ENCODE peak calls at places on chromosomes 3 and 15, in nine cellular contexts. R is left ventricle myocardium inferior, Z is colonic mucosa, K is upper lobe of right lung, X is tibial artery, F is endothelial cell of umbilical vein, I is mucosa of descending colon, P is cardiac muscle cell, Q is sigmoid colon. C is an unnamed sample.
A peak's percentile ranks its signal among the peaks of the same experiment; 100 is the strongest.

GRCh38 chr3:152658977-152659376 is 176.0 kb upstream of the P2RY1 start:
- DNase-seq in K (no peak), P (no peak), R (no peak), I (no peak), X (no peak), F (no peak), Z (no peak), Q (no peak), C (no peak)

GRCh38 chr3:139757448-139758030 is 79.8 kb upstream of the NMNAT3 start:
- DNase-seq in Q (no peak), F (no peak), Z (no peak), P (no peak), X (no peak), R (no peak), K (no peak), I (no peak), C (no peak)

GRCh38 chr3:157093096-157093495 is 66.9 kb downstream of the CCNL1 start:
- DNase-seq in F (no peak), X (no peak), K (no peak), R (no peak), Z (no peak), P (no peak), I (no peak), Q (no peak), C (no peak)

GRCh38 chr3:180610981-180611380 is 9.0 kb downstream of the TTC14 start:
- DNase-seq in Q (no peak), I (no peak), P (no peak), X (no peak), R (no peak), F (no peak), K (no peak), Z (no peak), C (no peak)

GRCh38 chr3:29950232-29950631 is 656.2 kb upstream of the TGFBR2 start:
- DNase-seq in R (no peak), X (no peak), I (no peak), Q (no peak), K (no peak), F (no peak), Z (no peak), P (no peak), C (no peak)

GRCh38 chr3:49005298-49005680 is 1.9 kb upstream of the WDR6 start:
- DNase-seq in R (no peak), P (no peak), Q (no peak), Z (no peak), F (no peak), X (no peak), I (no peak), K (no peak), C (no peak)

GRCh38 chr15:37585966-37586656 is 348.3 kb upstream of the TMCO5A start:
- DNase-seq in P (no peak), Z (no peak), Q (no peak), K (no peak), I (no peak), F (no peak), R (no peak), X (no peak), C (no peak)

GRCh38 chr3:65330072-65330471 is 642.3 kb upstream of the ADAMTS9 start:
- DNase-seq in K (no peak), F (no peak), R (no peak), Q (no peak), I (no peak), Z (no peak), X (no peak), P (no peak), C (no peak)

GRCh38 chr15:42450434-42450790 is 40.5 kb downstream of the ZNF106 start:
- DNase-seq in Q (no peak), K (no peak), P (no peak), Z (no peak), X (no peak), F (no peak), I (no peak), R (no peak), C (no peak)

GRCh38 chr15:42448281-42448680 is 42.7 kb downstream of the ZNF106 start:
- DNase-seq in Q (no peak), X (no peak), Z (no peak), P (no peak), I (no peak), K (no peak), R (no peak), F (no peak), C (no peak)

GRCh38 chr15:42449770-42450433 is 41.0 kb downstream of the ZNF106 start:
- DNase-seq in P (no peak), Z (no peak), K (no peak), R (no peak), I (no peak), F (no peak), X (no peak), Q (no peak), C (no peak)

GRCh38 chr15:42447599-42447998 is 43.3 kb downstream of the ZNF106 start:
- DNase-seq in K (no peak), Z (no peak), R (no peak), X (no peak), F (no peak), I (no peak), Q (no peak), P (no peak), C (no peak)

GRCh38 chr15:42444415-42445063 is 46.4 kb downstream of the ZNF106 start:
- DNase-seq in X (no peak), Q (no peak), P (no peak), Z (no peak), I (peak; percentile 5), K (no peak), F (no peak), R (no peak), C (peak; percentile 54)
- H3K36me3 ChIP-seq in X (peaks cover 79% of the 10 kb centered on the region), Q (no peaks in the 10 kb centered on the region), P (peaks cover 51% of the 10 kb centered on the region), Z (no peaks in the 10 kb centered on the region), I (no peaks in the 10 kb centered on the region), K (peaks cover 95% of the 10 kb centered on the region), F (peaks cover 18% of the 10 kb centered on the region), R (peaks cover 96% of the 10 kb centered on the region), C (peaks cover 4% of the 10 kb centered on the region)

GRCh38 chr3:183277260-183277659 is 24.2 kb downstream of the B3GNT5 start:
- DNase-seq in P (no peak), Z (no peak), X (no peak), R (no peak), F (no peak), Q (no peak), K (no peak), I (no peak), C (no peak)

GRCh38 chr3:183275418-183275817 is 22.4 kb downstream of the B3GNT5 start:
- DNase-seq in F (peak; percentile 82), I (no peak), Q (no peak), K (no peak), P (no peak), Z (no peak), X (no peak), R (no peak), C (no peak)

GRCh38 chr3:183272142-183272541 is 19.1 kb downstream of the B3GNT5 start:
- DNase-seq in R (no peak), Z (no peak), Q (no peak), I (no peak), K (no peak), F (no peak), X (no peak), P (no peak), C (no peak)

GRCh38 chr3:183272792-183273191 is 19.7 kb downstream of the B3GNT5 start:
- DNase-seq in I (no peak), P (no peak), Z (no peak), X (no peak), R (no peak), F (no peak), K (no peak), Q (no peak), C (no peak)

DNA sequence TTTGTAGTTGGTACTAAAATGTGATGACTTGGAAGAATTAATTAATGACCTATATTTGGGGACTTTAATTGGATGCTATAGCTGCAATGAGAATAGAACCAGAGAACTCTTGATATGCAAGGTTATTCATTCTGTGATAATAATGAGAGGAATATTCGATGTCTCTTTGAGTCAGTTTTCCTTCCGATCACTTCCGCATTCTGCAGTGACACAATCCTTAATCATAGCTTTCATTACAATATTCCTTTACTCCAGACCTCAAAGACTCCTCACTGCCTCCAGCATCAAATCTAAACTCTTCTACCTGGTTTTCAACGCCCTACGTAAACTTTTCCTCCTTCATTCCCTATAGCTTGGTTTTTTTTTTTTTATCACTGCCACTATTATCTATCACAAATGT is 21.6 kb downstream of the B3GNT5 start:
- DNase-seq in Q (no peak), P (no peak), I (no peak), Z (no peak), F (peak; percentile 66), R (no peak), K (no peak), X (no peak), C (no peak)
- H3K36me3 ChIP-seq in Q (no peaks in the 10 kb centered on the region), P (no peaks in the 10 kb centered on the region), I (no peaks in the 10 kb centered on the region), Z (no peaks in the 10 kb centered on the region), F (peaks cover 9% of the 10 kb centered on the region), R (peaks cover 9% of the 10 kb centered on the region), K (peaks cover 9% of the 10 kb centered on the region), X (no peaks in the 10 kb centered on the region), C (peaks cover 16% of the 10 kb centered on the region)

GRCh38 chr3:44632193-44632592 is 7.4 kb downstream of the ZNF197 start:
- DNase-seq in Z (no peak), F (no peak), R (no peak), Q (no peak), K (no peak), I (no peak), P (no peak), X (no peak), C (no peak)

GRCh38 chr3:44624696-44625528 is at the start of gene ZNF197:
- DNase-seq in F (peak; percentile 70), P (peak; percentile 94), R (peak; percentile 86), Z (peak; percentile 87), K (peak; percentile 91), X (peak; percentile 90), Q (peak; percentile 93), I (peak; percentile 89), C (peak; percentile 36)

DNA sequence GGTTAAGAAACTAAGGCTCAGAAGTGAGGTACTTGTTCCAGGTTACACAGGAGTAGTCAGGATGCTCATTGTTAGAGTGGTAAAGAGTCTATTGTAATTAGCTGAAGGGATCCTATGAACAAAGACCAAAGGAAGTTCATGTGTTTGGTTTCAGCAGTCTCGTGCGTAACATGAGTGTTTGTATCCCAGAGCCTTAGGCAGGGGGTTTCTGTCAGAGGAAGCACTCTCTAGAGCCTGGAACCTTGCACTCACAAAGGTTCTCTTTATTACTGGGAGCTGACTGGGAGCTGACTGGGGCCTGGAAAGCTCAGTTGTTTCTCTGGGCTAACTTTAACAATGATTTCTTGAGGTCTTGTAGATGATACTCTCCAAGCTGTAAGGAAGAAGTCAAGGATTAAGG is 3.9 kb downstream of the ZNF197 start:
- DNase-seq in I (no peak), P (no peak), Q (no peak), X (no peak), K (no peak), F (no peak), Z (no peak), R (no peak), C (no peak)
- H3K36me3 ChIP-seq in I (no peaks in the 10 kb centered on the region), P (peaks cover 17% of the 10 kb centered on the region), Q (peaks cover 12% of the 10 kb centered on the region), X (peaks cover 47% of the 10 kb centered on the region), K (peaks cover 38% of the 10 kb centered on the region), F (peaks cover 3% of the 10 kb centered on the region), Z (peaks cover 4% of the 10 kb centered on the region), R (peaks cover 44% of the 10 kb centered on the region), C (peaks cover 14% of the 10 kb centered on the region)

GRCh38 chr3:197830967-197831313 is 39.9 kb downstream of the LRCH3 start:
- DNase-seq in R (no peak), K (no peak), P (no peak), X (no peak), I (no peak), F (no peak), Q (no peak), Z (no peak), C (no peak)

GRCh38 chr3:197833930-197834715 is 43.1 kb downstream of the LRCH3 start:
- DNase-seq in Q (no peak), K (no peak), F (no peak), X (no peak), R (no peak), I (no peak), Z (no peak), P (no peak), C (no peak)

GRCh38 chr3:197835509-197835908 is 44.5 kb downstream of the LRCH3 start:
- DNase-seq in P (no peak), F (no peak), X (no peak), R (no peak), K (no peak), Q (no peak), Z (no peak), I (no peak), C (no peak)

GRCh38 chr3:197829397-197830045 is 38.5 kb downstream of the LRCH3 start:
- DNase-seq in F (no peak), P (no peak), R (no peak), Z (no peak), X (no peak), I (no peak), Q (no peak), K (no peak), C (no peak)

GRCh38 chr3:197830308-197830966 is 39.4 kb downstream of the LRCH3 start:
- DNase-seq in K (no peak), I (no peak), P (no peak), F (no peak), Z (no peak), R (no peak), X (no peak), Q (no peak), C (no peak)
- H3K36me3 ChIP-seq in K (peaks cover 82% of the 10 kb centered on the region), I (no peaks in the 10 kb centered on the region), P (peaks cover 62% of the 10 kb centered on the region), F (peaks cover 28% of the 10 kb centered on the region), Z (no peaks in the 10 kb centered on the region), R (peaks cover 91% of the 10 kb centered on the region), X (peaks cover 74% of the 10 kb centered on the region), Q (peaks cover 8% of the 10 kb centered on the region), C (peaks cover 16% of the 10 kb centered on the region)

C was measured in keratinocyte.